ENCODE peak calls at places on chromosomes 6 and 20, in seven cellular contexts. Q is IMR-90, K is H9, B is H1, S is neuronal stem cell, A is mesenchymal stem cell, O is trophoblast cell. R is an unnamed sample.

GRCh38 chr6:145532361-145532760 is 203.0 kb downstream of the EPM2A start:
- DNase-seq in Q (no peak), K (peak; percentile 56), B (peak; percentile 45), S (no peak), A (no peak), O (no peak), R (peak; percentile 46)

GRCh38 chr6:50842446-50842845 is 23.8 kb downstream of the TFAP2B start:
- DNase-seq in Q (no peak), K (peak; percentile 59), B (peak; percentile 63), S (no peak), A (no peak), O (peak; percentile 25), R (peak; percentile 68)

GRCh38 chr6:64729522-64729921 is 977.5 kb downstream of the EYS start:
- DNase-seq in Q (no peak), K (no peak), B (no peak), S (no peak), A (no peak), O (no peak), R (no peak)

GRCh38 chr20:13822459-13822858 is 37.6 kb downstream of the NDUFAF5 start:
- DNase-seq in Q (no peak), K (peak; percentile 51), B (no peak), S (no peak), A (no peak), O (no peak), R (peak; percentile 60)

GRCh38 chr6:20302702-20303251 is 90.5 kb upstream of the MBOAT1 start:
- DNase-seq in Q (peak; percentile 57), K (no peak), B (no peak), S (no peak), A (peak; percentile 69), O (no peak), R (peak; percentile 84)

GRCh38 chr6:9623985-9624384 is 790.9 kb downstream of the TFAP2A start:
- DNase-seq in Q (peak; percentile 41), K (no peak), B (no peak), S (no peak), A (no peak), O (peak; percentile 91), R (no peak)

GRCh38 chr6:23533954-23534725 is 591.9 kb upstream of the NRSN1 start:
- DNase-seq in Q (no peak), K (no peak), B (no peak), S (no peak), A (no peak), O (no peak), R (no peak)

GRCh38 chr6:21188505-21189223 is 404.9 kb upstream of the SOX4 start:
- DNase-seq in Q (no peak), K (no peak), B (no peak), S (no peak), A (no peak), O (no peak), R (peak; percentile 39)

GRCh38 chr20:37490670-37491350 is 30.2 kb upstream of the NNAT start:
- DNase-seq in Q (no peak), K (no peak), B (no peak), S (no peak), A (no peak), O (no peak), R (no peak)

GRCh38 chr6:72748759-72749158 is 126.9 kb downstream of the KCNQ5 start:
- DNase-seq in Q (peak; percentile 84), K (no peak), B (no peak), S (no peak), A (no peak), O (no peak), R (no peak)

GRCh38 chr20:20498081-20498861 is 130.4 kb downstream of the INSM1 start:
- DNase-seq in Q (peak; percentile 82), K (no peak), B (no peak), S (peak; percentile 35), A (peak; percentile 65), O (no peak), R (peak; percentile 21)

GRCh38 chr20:20495719-20496474 is 128.0 kb downstream of the INSM1 start:
- DNase-seq in Q (no peak), K (no peak), B (no peak), S (no peak), A (no peak), O (no peak), R (no peak)

GRCh38 chr20:20499469-20499868 is 131.6 kb downstream of the INSM1 start:
- DNase-seq in Q (no peak), K (no peak), B (no peak), S (no peak), A (no peak), O (no peak), R (peak; percentile 45)

GRCh38 chr20:20500312-20500711 is 132.4 kb downstream of the INSM1 start:
- DNase-seq in Q (no peak), K (no peak), B (no peak), S (no peak), A (no peak), O (no peak), R (no peak)

GRCh38 chr20:20497242-20497985 is 129.5 kb downstream of the INSM1 start:
- DNase-seq in Q (no peak), K (no peak), B (no peak), S (no peak), A (no peak), O (no peak), R (no peak)
- H3K4ac ChIP-seq in Q (peak overlapping the region; percentile 35), K (no peak overlapping the region), B (no peak overlapping the region), S (no peak overlapping the region), A (no peak overlapping the region), O (no peak overlapping the region), R (no peak overlapping the region)

GRCh38 chr6:2614842-2615241 is 135.9 kb downstream of the MYLK4 start:
- DNase-seq in Q (no peak), K (no peak), B (no peak), S (no peak), A (no peak), O (no peak), R (no peak)

GRCh38 chr6:2619651-2620050 is 131.1 kb downstream of the MYLK4 start:
- DNase-seq in Q (no peak), K (no peak), B (no peak), S (no peak), A (no peak), O (no peak), R (no peak)

GRCh38 chr6:2614155-2614554 is 136.6 kb downstream of the MYLK4 start:
- DNase-seq in Q (no peak), K (no peak), B (no peak), S (no peak), A (no peak), O (no peak), R (no peak)

GRCh38 chr6:2611092-2611491 is 139.6 kb downstream of the MYLK4 start:
- DNase-seq in Q (no peak), K (no peak), B (no peak), S (no peak), A (no peak), O (no peak), R (no peak)

GRCh38 chr6:2616796-2617195 is 133.9 kb downstream of the MYLK4 start:
- DNase-seq in Q (no peak), K (no peak), B (no peak), S (no peak), A (no peak), O (peak; percentile 69), R (no peak)
- H3K4ac ChIP-seq in Q (no peak overlapping the region), K (no peak overlapping the region), B (no peak overlapping the region), S (no peak overlapping the region), A (no peak overlapping the region), O (no peak overlapping the region), R (no peak overlapping the region)

GRCh38 chr6:165817148-165817547 is 154.1 kb upstream of the PDE10A start:
- DNase-seq in Q (no peak), K (no peak), B (no peak), S (no peak), A (no peak), O (no peak), R (peak; percentile 23)
- H3K4ac ChIP-seq in Q (no peak overlapping the region), K (no peak overlapping the region), B (no peak overlapping the region), S (no peak overlapping the region), A (no peak overlapping the region), O (no peak overlapping the region), R (no peak overlapping the region)

GRCh38 chr20:41627611-41628244 is 9.6 kb upstream of the CHD6 start:
- DNase-seq in Q (no peak), K (no peak), B (no peak), S (no peak), A (no peak), O (no peak), R (no peak)
- H3K4ac ChIP-seq in Q (no peak overlapping the region), K (no peak overlapping the region), B (no peak overlapping the region), S (no peak overlapping the region), A (no peak overlapping the region), O (no peak overlapping the region), R (no peak overlapping the region)

GRCh38 chr6:119105262-119105661 is 26.8 kb upstream of the FAM184A start:
- DNase-seq in Q (no peak), K (no peak), B (no peak), S (no peak), A (no peak), O (no peak), R (no peak)
- H3K4ac ChIP-seq in Q (no peak overlapping the region), K (no peak overlapping the region), B (no peak overlapping the region), S (no peak overlapping the region), A (no peak overlapping the region), O (no peak overlapping the region), R (no peak overlapping the region)

DNA sequence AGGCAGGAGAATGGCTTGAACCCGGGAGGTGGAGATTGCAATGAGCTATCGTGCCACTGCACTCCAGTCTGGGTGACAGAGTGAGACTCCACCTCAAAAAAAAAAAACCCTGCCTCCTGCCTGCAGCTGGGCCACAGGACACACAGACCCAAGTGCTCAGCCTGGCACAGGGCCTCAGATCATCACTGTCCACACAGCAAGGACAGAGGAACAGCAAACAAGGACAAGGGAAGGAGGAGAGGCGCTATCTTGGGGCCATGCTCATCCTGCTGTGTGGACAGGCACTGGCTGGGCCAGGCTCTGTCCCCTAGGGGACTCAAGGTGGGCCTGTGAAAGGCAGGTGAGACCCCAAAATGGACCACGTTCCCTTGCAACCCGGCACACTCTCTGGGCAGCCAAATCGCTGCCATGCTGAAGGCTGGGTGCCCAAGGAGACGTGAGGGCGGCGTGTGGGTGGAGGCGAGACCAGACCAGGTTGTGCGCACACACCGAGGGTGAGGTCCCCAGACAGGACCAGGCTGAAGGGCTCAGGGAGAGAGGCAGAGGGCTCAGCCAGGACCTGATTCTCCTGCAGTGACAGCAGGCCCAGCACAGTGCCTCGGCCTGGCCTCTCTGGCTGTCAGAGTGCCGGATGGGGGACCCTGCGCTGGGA is 9.1 kb downstream of the UCKL1 start:
- DNase-seq in Q (no peak), K (no peak), B (no peak), S (no peak), A (no peak), O (no peak), R (no peak)
- H3K4ac ChIP-seq in Q (no peak overlapping the region), K (no peak overlapping the region), B (no peak overlapping the region), S (no peak overlapping the region), A (no peak overlapping the region), O (peak overlapping the region; percentile 13), R (no peak overlapping the region)

DNA sequence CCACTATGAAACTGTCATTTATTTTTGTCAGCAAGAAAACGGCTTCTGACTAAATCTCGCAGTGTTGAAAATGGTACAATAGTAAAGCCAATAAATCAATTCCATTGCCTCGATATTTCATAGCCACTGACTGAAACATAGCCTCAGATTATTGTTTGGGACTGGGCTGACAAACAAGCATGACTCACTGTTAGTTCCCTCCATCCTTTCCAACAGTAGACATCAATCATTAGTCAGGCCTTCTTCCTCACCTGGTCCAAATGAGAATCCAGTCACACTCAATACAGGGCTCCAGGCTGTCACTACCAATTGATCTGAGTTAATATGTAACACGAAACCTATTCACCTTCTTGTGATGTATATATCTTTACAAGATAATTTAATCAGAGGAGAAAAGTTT is 66.1 kb downstream of the ADGRB3 start:
- DNase-seq in Q (no peak), K (no peak), B (no peak), S (no peak), A (no peak), O (no peak), R (no peak)
- H3K4ac ChIP-seq in Q (no peak overlapping the region), K (no peak overlapping the region), B (no peak overlapping the region), S (no peak overlapping the region), A (no peak overlapping the region), O (no peak overlapping the region), R (no peak overlapping the region)

GRCh38 chr6:154783229-154783628 is 50.0 kb downstream of the SCAF8 start:
- DNase-seq in Q (no peak), K (no peak), B (no peak), S (no peak), A (no peak), O (no peak), R (no peak)
- H3K4ac ChIP-seq in Q (no peak overlapping the region), K (no peak overlapping the region), B (no peak overlapping the region), S (no peak overlapping the region), A (no peak overlapping the region), O (no peak overlapping the region), R (no peak overlapping the region)

R was measured in mesendoderm.